ENCODE peak calls at places on chromosomes 16 and 17, in ten cellular contexts. One of them, this sample, is unnamed.

GRCh38 chr17:12730931-12731521 is 58.3 kb upstream of the ARHGAP44 start:
- DNase-seq in tibial nerve: no peak
- DNase-seq in stomach: peak; percentile 88
- DNase-seq in AG04450: no peak
- DNase-seq in foreskin fibroblast: peak; percentile 59
- DNase-seq in keratinocyte: no peak
- DNase-seq in BE2C: no peak
- DNase-seq in left lung: peak; percentile 61
- DNase-seq in CD8-positive, alpha-beta T cell: no peak
- DNase-seq in GM23338: peak; percentile 68
- DNase-seq in this sample: no peak

GRCh38 chr16:83530293-83530692 is 277.5 kb upstream of the HSBP1 start:
- DNase-seq in tibial nerve: no peak
- DNase-seq in stomach: no peak
- DNase-seq in AG04450: no peak
- DNase-seq in foreskin fibroblast: peak; percentile 56
- DNase-seq in keratinocyte: no peak
- DNase-seq in BE2C: no peak
- DNase-seq in left lung: no peak
- DNase-seq in CD8-positive, alpha-beta T cell: no peak
- DNase-seq in GM23338: no peak
- DNase-seq in this sample: no peak

GRCh38 chr17:4038076-4038475 is 73.8 kb upstream of the ATP2A3 start:
- DNase-seq in tibial nerve: no peak
- DNase-seq in stomach: no peak
- DNase-seq in AG04450: no peak
- DNase-seq in foreskin fibroblast: no peak
- DNase-seq in keratinocyte: no peak
- DNase-seq in BE2C: no peak
- DNase-seq in left lung: no peak
- DNase-seq in CD8-positive, alpha-beta T cell: no peak
- DNase-seq in GM23338: no peak
- DNase-seq in this sample: no peak

GRCh38 chr17:40557531-40558299 is 7.6 kb downstream of the CCR7 start:
- DNase-seq in tibial nerve: no peak
- DNase-seq in stomach: peak; percentile 20
- DNase-seq in AG04450: no peak
- DNase-seq in foreskin fibroblast: no peak
- DNase-seq in keratinocyte: no peak
- DNase-seq in BE2C: no peak
- DNase-seq in left lung: no peak
- DNase-seq in CD8-positive, alpha-beta T cell: no peak
- DNase-seq in GM23338: no peak
- DNase-seq in this sample: no peak

GRCh38 chr17:18043491-18043890 is 4.3 kb downstream of the GID4 start:
- DNase-seq in tibial nerve: no peak
- DNase-seq in stomach: no peak
- DNase-seq in AG04450: no peak
- DNase-seq in foreskin fibroblast: peak; percentile 47
- DNase-seq in keratinocyte: no peak
- DNase-seq in BE2C: no peak
- DNase-seq in left lung: no peak
- DNase-seq in CD8-positive, alpha-beta T cell: no peak
- DNase-seq in GM23338: peak; percentile 34
- DNase-seq in this sample: no peak

GRCh38 chr17:2398655-2399571 is 1.9 kb downstream of the MNT start:
- DNase-seq in tibial nerve: no peak
- DNase-seq in stomach: peak; percentile 47
- DNase-seq in AG04450: no peak
- DNase-seq in foreskin fibroblast: peak; percentile 85
- DNase-seq in keratinocyte: no peak
- DNase-seq in BE2C: peak; percentile 53
- DNase-seq in left lung: peak; percentile 76
- DNase-seq in CD8-positive, alpha-beta T cell: peak; percentile 58
- DNase-seq in GM23338: peak; percentile 84
- DNase-seq in this sample: no peak

GRCh38 chr17:12362853-12363252 is 302.8 kb upstream of the MYOCD start:
- DNase-seq in tibial nerve: peak; percentile 7
- DNase-seq in stomach: no peak
- DNase-seq in AG04450: no peak
- DNase-seq in foreskin fibroblast: no peak
- DNase-seq in keratinocyte: no peak
- DNase-seq in BE2C: no peak
- DNase-seq in left lung: no peak
- DNase-seq in CD8-positive, alpha-beta T cell: no peak
- DNase-seq in GM23338: no peak
- DNase-seq in this sample: no peak

GRCh38 chr17:74392848-74393247 is 25.5 kb downstream of the GPR142 start:
- DNase-seq in tibial nerve: no peak
- DNase-seq in stomach: no peak
- DNase-seq in AG04450: no peak
- DNase-seq in foreskin fibroblast: no peak
- DNase-seq in keratinocyte: no peak
- DNase-seq in BE2C: no peak
- DNase-seq in left lung: no peak
- DNase-seq in CD8-positive, alpha-beta T cell: no peak
- DNase-seq in GM23338: peak; percentile 43
- DNase-seq in this sample: no peak

GRCh38 chr16:81500833-81501521 is 56.4 kb downstream of the CMIP start:
- DNase-seq in tibial nerve: no peak
- DNase-seq in stomach: no peak
- DNase-seq in AG04450: no peak
- DNase-seq in foreskin fibroblast: peak; percentile 53
- DNase-seq in keratinocyte: no peak
- DNase-seq in BE2C: no peak
- DNase-seq in left lung: no peak
- DNase-seq in CD8-positive, alpha-beta T cell: no peak
- DNase-seq in GM23338: no peak
- DNase-seq in this sample: no peak

GRCh38 chr16:89009343-89010209 is 32.6 kb upstream of the CBFA2T3 start:
- DNase-seq in tibial nerve: no peak
- DNase-seq in stomach: no peak
- DNase-seq in AG04450: no peak
- DNase-seq in foreskin fibroblast: peak; percentile 22
- DNase-seq in keratinocyte: no peak
- DNase-seq in BE2C: peak; percentile 3
- DNase-seq in left lung: no peak
- DNase-seq in CD8-positive, alpha-beta T cell: peak; percentile 31
- DNase-seq in GM23338: peak; percentile 68
- DNase-seq in this sample: no peak

GRCh38 chr17:43900858-43901754 is 6.2 kb downstream of the MPP2 start:
- DNase-seq in tibial nerve: no peak
- DNase-seq in stomach: no peak
- DNase-seq in AG04450: no peak
- DNase-seq in foreskin fibroblast: no peak
- DNase-seq in keratinocyte: no peak
- DNase-seq in BE2C: no peak
- DNase-seq in left lung: no peak
- DNase-seq in CD8-positive, alpha-beta T cell: no peak
- DNase-seq in GM23338: peak; percentile 53
- DNase-seq in this sample: no peak

GRCh38 chr16:49848530-49848929 is 7.4 kb downstream of the ZNF423 start:
- DNase-seq in tibial nerve: no peak
- DNase-seq in stomach: no peak
- DNase-seq in AG04450: no peak
- DNase-seq in foreskin fibroblast: no peak
- DNase-seq in keratinocyte: no peak
- DNase-seq in BE2C: peak; percentile 34
- DNase-seq in left lung: no peak
- DNase-seq in CD8-positive, alpha-beta T cell: no peak
- DNase-seq in GM23338: no peak
- DNase-seq in this sample: no peak

GRCh38 chr16:2157480-2158261 is 2.1 kb downstream of the TRAF7 start:
- DNase-seq in tibial nerve: no peak
- DNase-seq in stomach: peak; percentile 59
- DNase-seq in AG04450: no peak
- DNase-seq in foreskin fibroblast: no peak
- DNase-seq in keratinocyte: no peak
- DNase-seq in BE2C: no peak
- DNase-seq in left lung: no peak
- DNase-seq in CD8-positive, alpha-beta T cell: no peak
- DNase-seq in GM23338: no peak
- DNase-seq in this sample: no peak
- H3K4me3 ChIP-seq in tibial nerve: no peak overlapping the region
- H3K4me3 ChIP-seq in stomach: peak overlapping the region; percentile 87
- H3K4me3 ChIP-seq in AG04450: peak overlapping the region; percentile 90
- H3K4me3 ChIP-seq in foreskin fibroblast: peak overlapping the region; percentile 89
- H3K4me3 ChIP-seq in keratinocyte: no peak overlapping the region
- H3K4me3 ChIP-seq in BE2C: no peak overlapping the region
- H3K4me3 ChIP-seq in left lung: no peak overlapping the region
- H3K4me3 ChIP-seq in CD8-positive, alpha-beta T cell: no peak overlapping the region
- H3K4me3 ChIP-seq in GM23338: peak overlapping the region; percentile 99
- H3K4me3 ChIP-seq in this sample: no peak overlapping the region

DNA sequence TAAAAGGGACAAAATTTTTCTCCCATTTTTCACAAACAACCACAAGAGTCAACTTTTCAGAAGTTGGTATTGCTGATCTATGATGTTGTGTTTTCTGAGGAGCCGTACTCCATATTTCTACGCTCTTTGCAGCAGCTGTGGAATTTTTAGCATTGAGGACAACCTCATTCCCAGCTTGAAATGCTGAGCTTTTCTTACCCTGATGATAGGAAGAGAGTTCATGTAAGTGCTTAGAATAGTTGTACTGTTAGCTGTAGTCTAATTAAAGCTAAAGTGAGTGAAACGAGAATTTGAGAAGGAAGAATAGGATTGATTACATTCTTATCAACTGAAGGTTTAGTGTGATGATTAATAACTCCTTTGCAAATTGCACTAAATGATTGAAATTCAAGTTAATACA is 72.3 kb downstream of the NF1 start:
- DNase-seq in tibial nerve: no peak
- DNase-seq in stomach: no peak
- DNase-seq in AG04450: no peak
- DNase-seq in foreskin fibroblast: no peak
- DNase-seq in keratinocyte: no peak
- DNase-seq in BE2C: no peak
- DNase-seq in left lung: no peak
- DNase-seq in CD8-positive, alpha-beta T cell: no peak
- DNase-seq in GM23338: no peak
- DNase-seq in this sample: no peak
- H3K4me3 ChIP-seq in tibial nerve: no peak overlapping the region
- H3K4me3 ChIP-seq in stomach: no peak overlapping the region
- H3K4me3 ChIP-seq in AG04450: no peak overlapping the region
- H3K4me3 ChIP-seq in foreskin fibroblast: no peak overlapping the region
- H3K4me3 ChIP-seq in keratinocyte: no peak overlapping the region
- H3K4me3 ChIP-seq in BE2C: no peak overlapping the region
- H3K4me3 ChIP-seq in left lung: no peak overlapping the region
- H3K4me3 ChIP-seq in CD8-positive, alpha-beta T cell: no peak overlapping the region
- H3K4me3 ChIP-seq in GM23338: no peak overlapping the region
- H3K4me3 ChIP-seq in this sample: no peak overlapping the region

GRCh38 chr17:29880031-29880430 is 50.0 kb downstream of the SSH2 start:
- DNase-seq in tibial nerve: no peak
- DNase-seq in stomach: no peak
- DNase-seq in AG04450: no peak
- DNase-seq in foreskin fibroblast: no peak
- DNase-seq in keratinocyte: no peak
- DNase-seq in BE2C: no peak
- DNase-seq in left lung: no peak
- DNase-seq in CD8-positive, alpha-beta T cell: no peak
- DNase-seq in GM23338: no peak
- DNase-seq in this sample: no peak

GRCh38 chr17:29884995-29885394 is 45.0 kb downstream of the SSH2 start:
- DNase-seq in tibial nerve: no peak
- DNase-seq in stomach: no peak
- DNase-seq in AG04450: no peak
- DNase-seq in foreskin fibroblast: no peak
- DNase-seq in keratinocyte: no peak
- DNase-seq in BE2C: no peak
- DNase-seq in left lung: no peak
- DNase-seq in CD8-positive, alpha-beta T cell: no peak
- DNase-seq in GM23338: no peak
- DNase-seq in this sample: no peak

GRCh38 chr17:29881256-29881655 is 48.8 kb downstream of the SSH2 start:
- DNase-seq in tibial nerve: no peak
- DNase-seq in stomach: no peak
- DNase-seq in AG04450: no peak
- DNase-seq in foreskin fibroblast: no peak
- DNase-seq in keratinocyte: no peak
- DNase-seq in BE2C: no peak
- DNase-seq in left lung: no peak
- DNase-seq in CD8-positive, alpha-beta T cell: no peak
- DNase-seq in GM23338: no peak
- DNase-seq in this sample: no peak

DNA sequence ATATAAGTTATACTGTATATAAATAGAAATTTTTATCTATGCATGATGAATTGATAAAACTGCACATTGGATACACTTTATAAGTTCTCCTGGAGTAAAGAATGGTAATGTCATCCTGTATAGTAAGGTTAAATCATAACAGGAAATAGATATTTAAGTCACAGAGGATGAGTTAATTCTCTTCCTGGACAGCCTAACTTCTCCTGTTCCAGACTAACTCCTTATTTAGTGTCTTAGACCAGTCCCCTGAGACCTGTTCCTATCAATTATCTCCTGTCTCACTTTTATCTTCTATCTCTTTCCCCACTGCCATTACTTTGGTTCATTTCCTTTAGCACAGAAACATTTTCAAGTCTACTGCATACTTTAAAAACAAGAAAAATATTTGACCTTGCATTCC is 46.5 kb downstream of the SSH2 start:
- DNase-seq in tibial nerve: no peak
- DNase-seq in stomach: no peak
- DNase-seq in AG04450: no peak
- DNase-seq in foreskin fibroblast: no peak
- DNase-seq in keratinocyte: no peak
- DNase-seq in BE2C: no peak
- DNase-seq in left lung: no peak
- DNase-seq in CD8-positive, alpha-beta T cell: no peak
- DNase-seq in GM23338: no peak
- DNase-seq in this sample: no peak
- H3K4me3 ChIP-seq in tibial nerve: no peak overlapping the region
- H3K4me3 ChIP-seq in stomach: no peak overlapping the region
- H3K4me3 ChIP-seq in AG04450: no peak overlapping the region
- H3K4me3 ChIP-seq in foreskin fibroblast: no peak overlapping the region
- H3K4me3 ChIP-seq in keratinocyte: no peak overlapping the region
- H3K4me3 ChIP-seq in BE2C: no peak overlapping the region
- H3K4me3 ChIP-seq in left lung: no peak overlapping the region
- H3K4me3 ChIP-seq in CD8-positive, alpha-beta T cell: no peak overlapping the region
- H3K4me3 ChIP-seq in GM23338: no peak overlapping the region
- H3K4me3 ChIP-seq in this sample: no peak overlapping the region

DNA sequence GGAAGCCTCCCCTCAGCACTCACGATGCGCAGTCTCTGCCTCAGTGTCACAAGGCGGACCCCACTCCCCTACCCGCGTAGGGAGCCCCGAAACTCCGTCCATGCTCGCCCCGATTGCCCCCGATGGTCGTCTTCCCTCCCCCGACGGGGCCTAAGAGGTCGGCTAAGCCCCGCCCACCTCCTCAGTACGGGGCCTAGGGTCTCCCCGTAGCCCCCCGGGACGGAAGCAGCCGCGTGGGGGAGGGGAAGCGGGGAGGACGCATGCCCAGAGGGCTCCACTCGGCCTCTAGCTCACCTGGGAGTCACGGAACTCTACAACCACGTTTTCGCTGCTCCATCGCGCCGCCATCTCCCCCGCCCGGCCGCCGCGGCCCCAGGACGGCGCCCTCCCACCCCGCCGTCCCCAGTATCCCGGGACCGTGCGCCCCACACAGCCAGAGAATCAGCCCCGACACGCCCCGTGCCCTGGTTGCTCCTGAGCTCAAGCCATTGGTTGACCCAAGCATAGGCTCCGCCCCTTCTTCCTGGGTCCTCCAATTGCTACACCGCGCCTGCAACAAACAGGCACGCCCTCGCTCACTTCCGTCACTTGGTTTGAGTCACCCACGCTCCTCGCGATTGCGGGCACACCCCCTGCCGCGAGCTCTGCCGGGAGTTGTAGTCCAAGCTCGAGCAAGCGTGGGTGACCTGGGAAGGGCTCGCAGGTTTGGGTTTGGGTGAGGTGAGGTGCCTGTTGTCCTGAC is at the start of gene WDR59:
- DNase-seq in tibial nerve: peak; percentile 100
- DNase-seq in stomach: peak; percentile 100
- DNase-seq in AG04450: peak; percentile 96
- DNase-seq in foreskin fibroblast: peak; percentile 100
- DNase-seq in keratinocyte: peak; percentile 94
- DNase-seq in BE2C: peak; percentile 100
- DNase-seq in left lung: peak; percentile 99
- DNase-seq in CD8-positive, alpha-beta T cell: peak; percentile 99
- DNase-seq in GM23338: peak; percentile 100
- DNase-seq in this sample: peak; percentile 98
- H3K4me3 ChIP-seq in tibial nerve: peak within 1 kb of the TSS; percentile 64
- H3K4me3 ChIP-seq in stomach: peak within 1 kb of the TSS; percentile 98
- H3K4me3 ChIP-seq in AG04450: peak within 1 kb of the TSS; percentile 97
- H3K4me3 ChIP-seq in foreskin fibroblast: peak within 1 kb of the TSS; percentile 97
- H3K4me3 ChIP-seq in keratinocyte: peak within 1 kb of the TSS; percentile 100
- H3K4me3 ChIP-seq in BE2C: peak within 1 kb of the TSS; percentile 93
- H3K4me3 ChIP-seq in left lung: peak within 1 kb of the TSS; percentile 98
- H3K4me3 ChIP-seq in CD8-positive, alpha-beta T cell: peak within 1 kb of the TSS; percentile 82
- H3K4me3 ChIP-seq in GM23338: peak within 1 kb of the TSS; percentile 95
- H3K4me3 ChIP-seq in this sample: peak within 1 kb of the TSS; percentile 98